ENCODE peak calls at places on chromosomes 16 and 17, in eight cellular contexts. M is sigmoid colon, P is tibial nerve, V is uterus, Z is A673, W is adrenal gland, Q is body of pancreas, C is pancreas. N is an unnamed sample.

GRCh38 chr16:29673501-29673900 is 5.5 kb upstream of the QPRT start:
- DNase-seq in Q (no peak), Z (no peak), C (no peak), M (no peak), W (no peak), V (no peak), P (no peak), N (no peak)

GRCh38 chr16:11497851-11498289 is 88.8 kb downstream of the LITAF start:
- DNase-seq in Z (peak; percentile 28), V (peak; percentile 57), W (peak; percentile 77), Q (no peak), M (no peak), P (no peak), C (no peak), N (peak; percentile 24)

GRCh38 chr17:292016-292415 is 60.6 kb downstream of the RPH3AL start:
- DNase-seq in P (no peak), M (peak; percentile 28), C (peak; percentile 7), W (no peak), Q (no peak), Z (no peak), V (no peak), N (no peak)

GRCh38 chr17:70278846-70279465 is 109.6 kb downstream of the KCNJ2 start:
- DNase-seq in C (no peak), V (no peak), W (no peak), P (no peak), Z (no peak), M (no peak), Q (no peak), N (no peak)

GRCh38 chr16:88599825-88600538 is 29.8 kb downstream of the ZC3H18 start:
- DNase-seq in M (peak; percentile 77), C (no peak), V (peak; percentile 29), P (no peak), W (no peak), Q (no peak), Z (no peak), N (no peak)

GRCh38 chr17:60224064-60224463 is 74.3 kb downstream of the CA4 start:
- DNase-seq in V (no peak), P (no peak), Z (no peak), C (no peak), M (no peak), Q (no peak), W (no peak), N (no peak)

GRCh38 chr17:17305282-17305801 is 2.2 kb downstream of the NT5M start:
- DNase-seq in Q (no peak), V (no peak), P (no peak), W (peak; percentile 67), Z (no peak), M (no peak), C (no peak), N (no peak)

GRCh38 chr17:1087381-1088241 is 90.7 kb downstream of the TIMM22 start:
- DNase-seq in Q (peak; percentile 95), M (peak; percentile 85), C (peak; percentile 91), V (peak; percentile 66), W (peak; percentile 95), Z (no peak), P (peak; percentile 54), N (peak; percentile 48)

GRCh38 chr17:56393156-56393555 is 200.3 kb upstream of the NOG start:
- DNase-seq in C (no peak), V (no peak), W (no peak), M (no peak), P (no peak), Z (no peak), Q (no peak), N (no peak)

GRCh38 chr17:61478026-61478789 is 26.0 kb downstream of the TBX4 start:
- DNase-seq in Z (no peak), W (no peak), P (no peak), C (no peak), V (no peak), M (peak; percentile 36), Q (no peak), N (no peak)

GRCh38 chr17:72444517-72445054 is 323.8 kb downstream of the SOX9 start:
- DNase-seq in V (no peak), Z (no peak), Q (no peak), P (no peak), W (no peak), C (no peak), M (no peak), N (no peak)

GRCh38 chr17:15268003-15268402 is 2.9 kb upstream of the PMP22 start:
- DNase-seq in M (no peak), V (no peak), Q (no peak), Z (no peak), P (no peak), C (no peak), W (no peak), N (no peak)

GRCh38 chr17:3834811-3835210 is 11.2 kb downstream of the NCBP3 start:
- DNase-seq in V (no peak), C (no peak), Z (no peak), Q (no peak), W (no peak), P (no peak), M (no peak), N (no peak)

GRCh38 chr17:48631693-48632578 is 5.8 kb upstream of the HOXB9 start:
- DNase-seq in Q (no peak), C (no peak), M (peak; percentile 12), W (no peak), P (no peak), Z (no peak), V (no peak), N (no peak)

GRCh38 chr16:29700253-29700987 is 21.4 kb downstream of the QPRT start:
- DNase-seq in M (peak; percentile 89), V (peak; percentile 63), W (peak; percentile 89), C (peak; percentile 59), P (peak; percentile 26), Z (peak; percentile 90), Q (peak; percentile 81), N (peak; percentile 19)

GRCh38 chr16:24163935-24164334 is 92.2 kb upstream of the CACNG3 start:
- DNase-seq in W (no peak), C (no peak), Q (no peak), P (no peak), Z (peak; percentile 17), M (no peak), V (no peak), N (no peak)

GRCh38 chr16:66996324-66996982 is 8.1 kb downstream of the CES4A start:
- DNase-seq in Z (no peak), V (peak; percentile 54), W (peak; percentile 76), P (peak; percentile 78), C (peak; percentile 70), M (peak; percentile 89), Q (peak; percentile 81), N (peak; percentile 85)

GRCh38 chr17:7839199-7839889 is 5.3 kb downstream of the KDM6B start:
- DNase-seq in M (peak; percentile 61), W (no peak), V (no peak), Q (no peak), C (no peak), P (no peak), Z (no peak), N (no peak)
- H3K4me3 ChIP-seq in M (no peak overlapping the region), W (no peak overlapping the region), V (no peak overlapping the region), Q (no peak overlapping the region), C (no peak overlapping the region), P (no peak overlapping the region), Z (peak overlapping the region; percentile 37), N (no peak overlapping the region)

GRCh38 chr16:87585452-87586200 is 16.7 kb upstream of the JPH3 start:
- DNase-seq in V (no peak), Q (no peak), W (no peak), P (no peak), Z (no peak), C (no peak), M (no peak), N (no peak)
- H3K27ac ChIP-seq in V (no peak overlapping the region), Q (no peak overlapping the region), W (no peak overlapping the region), P (no peak overlapping the region), Z (no peak overlapping the region), C (no peak overlapping the region), M (no peak overlapping the region), N (no peak overlapping the region)

GRCh38 chr16:2121853-2122252 is 13.8 kb downstream of the PKD1 start:
- DNase-seq in W (no peak), P (no peak), M (peak; percentile 89), Z (no peak), Q (no peak), C (no peak), V (peak; percentile 50), N (no peak)

DNA sequence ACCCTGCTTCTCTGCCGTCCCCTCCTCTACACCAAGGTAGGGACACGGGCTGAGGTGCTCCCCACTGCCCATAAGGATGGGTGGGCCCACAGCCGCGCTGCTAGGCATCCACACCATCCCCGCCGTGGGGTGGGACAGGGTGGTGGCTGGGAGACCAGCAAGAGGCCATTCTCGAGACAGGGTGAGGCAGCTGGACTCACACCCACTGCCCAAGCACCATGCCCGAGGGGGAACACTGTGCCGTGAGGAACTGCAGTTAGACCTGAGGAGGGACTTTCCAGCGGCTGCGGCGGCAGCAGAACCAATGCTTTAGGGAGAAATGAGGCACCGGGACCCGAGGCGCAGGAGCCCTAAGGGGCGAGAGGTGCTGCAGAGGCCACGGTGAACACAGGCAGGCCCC is 13.3 kb downstream of the PKD1 start:
- DNase-seq in Q (no peak), Z (no peak), P (no peak), V (no peak), C (no peak), W (no peak), M (no peak), N (no peak)
- H3K4me3 ChIP-seq in Q (no peak overlapping the region), Z (no peak overlapping the region), P (no peak overlapping the region), V (no peak overlapping the region), C (no peak overlapping the region), W (no peak overlapping the region), M (peak overlapping the region; percentile 39), N (peak overlapping the region; percentile 77)

GRCh38 chr17:76538281-76538931 is 897 bp upstream of the CYGB start:
- DNase-seq in V (peak; percentile 25), P (no peak), M (no peak), W (peak; percentile 70), C (no peak), Z (no peak), Q (no peak), N (no peak)
- H3K27ac ChIP-seq in V (peak overlapping the region; percentile 74), P (peak overlapping the region; percentile 91), M (peak overlapping the region; percentile 73), W (no peak overlapping the region), C (no peak overlapping the region), Z (no peak overlapping the region), Q (no peak overlapping the region), N (no peak overlapping the region)

DNA sequence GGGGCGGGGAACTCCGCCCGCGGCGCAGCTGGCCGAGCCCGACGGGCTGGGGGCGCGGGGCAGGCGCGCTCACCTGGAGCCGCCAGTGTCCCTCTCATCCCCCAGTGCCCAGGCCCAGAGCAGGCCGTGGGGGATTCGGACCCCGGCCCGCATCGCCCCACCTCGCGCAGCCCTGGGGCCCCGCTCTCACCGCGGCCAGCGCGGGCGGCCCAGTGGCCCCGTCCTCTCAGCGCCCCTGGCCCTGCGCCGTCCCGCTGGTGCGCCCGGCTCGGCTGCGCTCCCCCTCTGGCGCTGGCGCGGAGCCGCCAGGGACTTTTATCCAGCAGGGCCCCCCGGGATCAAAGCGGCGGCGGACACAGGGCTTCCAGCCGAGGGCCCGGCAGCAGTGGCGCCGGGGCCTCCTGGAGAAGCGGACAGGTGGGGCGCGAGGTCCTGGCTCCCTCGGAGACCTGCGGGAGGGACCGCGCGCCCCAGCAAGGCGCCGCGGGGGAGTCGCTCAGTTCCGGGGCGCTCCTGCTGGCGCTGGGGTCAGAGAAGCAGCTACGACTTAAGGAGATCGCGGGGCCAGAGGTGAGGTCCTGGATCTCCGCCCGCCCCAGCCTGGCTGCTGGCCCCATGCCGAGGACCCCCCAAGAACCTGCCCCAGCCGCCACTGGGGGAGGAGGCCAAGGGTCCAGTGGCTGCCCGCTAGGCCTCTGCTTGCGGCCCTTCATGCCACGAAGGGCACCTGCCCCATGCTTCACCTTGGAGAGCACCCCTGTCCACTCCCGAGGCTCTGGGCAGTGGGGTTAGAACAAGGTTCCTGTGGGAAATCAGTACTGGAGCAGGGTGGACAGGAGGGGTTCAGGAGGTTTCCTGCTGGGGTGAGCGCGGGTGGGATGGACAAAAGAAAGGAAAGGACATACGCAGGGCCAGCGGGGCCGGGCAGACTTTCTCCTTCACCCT is 839 bp upstream of the NOTUM start:
- DNase-seq in Q (no peak), C (no peak), Z (no peak), M (no peak), V (no peak), W (no peak), P (no peak), N (no peak)
- H3K4me3 ChIP-seq in Q (no peak overlapping the region), C (no peak overlapping the region), Z (no peak overlapping the region), M (peak overlapping the region; percentile 10), V (no peak overlapping the region), W (no peak overlapping the region), P (peak overlapping the region; percentile 30), N (no peak overlapping the region)

N was measured in thoracic aorta.